ENCODE peak calls at places on chromosome 2, in five cellular contexts. W is trophoblast cell, N is HCT116, S is GM12878, Z is neuronal stem cell. P is an unnamed sample. For H3K4me1, the result is how much of the 10 kb centered on the place peaks cover.

GRCh38 chr2:76445880-76446279 is 735.2 kb upstream of the GCFC2 start:
- DNase-seq in N (no peak), W (no peak), S (peak), Z (no peak), P (no peak)

GRCh38 chr2:128306081-128306930 is 12.4 kb downstream of the HS6ST1 start:
- DNase-seq in Z (no peak), N (no peak), W (peak), S (no peak), P (peak)

GRCh38 chr2:104944495-104944894 is 90.6 kb downstream of the POU3F3 start:
- DNase-seq in S (no peak), N (peak), Z (peak), W (peak), P (no peak)

GRCh38 chr2:96320326-96321229 is 4.5 kb upstream of the ITPRIPL1 start:
- DNase-seq in N (no peak), S (no peak), W (no peak), Z (no peak), P (no peak)

GRCh38 chr2:100391735-100392515 is 25.5 kb downstream of the CHST10 start:
- DNase-seq in S (no peak), N (no peak), W (no peak), Z (no peak), P (no peak)

GRCh38 chr2:16239296-16239850 is 299.0 kb downstream of the MYCN start:
- DNase-seq in N (no peak), W (peak), Z (no peak), S (no peak), P (no peak)

GRCh38 chr2:239121600-239122012 is 273.7 kb downstream of the TWIST2 start:
- DNase-seq in Z (no peak), N (no peak), S (no peak), W (no peak), P (no peak)

GRCh38 chr2:3179626-3180025 is 198.0 kb downstream of the EIPR1 start:
- DNase-seq in W (no peak), S (no peak), Z (no peak), N (no peak), P (no peak)

GRCh38 chr2:224904390-224904789 is 137.9 kb downstream of the DOCK10 start:
- DNase-seq in W (no peak), S (no peak), Z (no peak), N (no peak), P (no peak)

GRCh38 chr2:168851674-168852320 is 38.4 kb downstream of the SPC25 start:
- DNase-seq in S (no peak), Z (no peak), W (peak), N (peak), P (peak)

GRCh38 chr2:100104718-100105677 is 37.4 kb downstream of the AFF3 start:
- DNase-seq in W (peak), S (no peak), N (no peak), Z (peak), P (no peak)

GRCh38 chr2:195818521-195818920 is 161.5 kb downstream of the SLC39A10 start:
- DNase-seq in Z (no peak), S (no peak), W (no peak), N (no peak), P (no peak)

GRCh38 chr2:200156140-200156858 is 150.2 kb upstream of the SPATS2L start:
- DNase-seq in W (peak), N (no peak), S (no peak), Z (no peak), P (no peak)

GRCh38 chr2:230793573-230794359 is 71.0 kb upstream of the ITM2C start:
- DNase-seq in W (peak), S (no peak), N (peak), Z (no peak), P (peak)
- H3K27ac ChIP-seq in W (no peak), S (peak), N (peak), Z (no peak), P (peak)

GRCh38 chr2:69571189-69571588 is 72.3 kb downstream of the AAK1 start:
- DNase-seq in W (no peak), N (no peak), S (no peak), Z (no peak), P (no peak)

GRCh38 chr2:69576895-69577294 is 66.6 kb downstream of the AAK1 start:
- DNase-seq in S (no peak), W (no peak), N (no peak), Z (no peak), P (no peak)

GRCh38 chr2:69575926-69576325 is 67.6 kb downstream of the AAK1 start:
- DNase-seq in S (no peak), W (no peak), Z (no peak), N (no peak), P (no peak)

GRCh38 chr2:69570474-69570873 is 73.1 kb downstream of the AAK1 start:
- DNase-seq in S (no peak), Z (no peak), N (no peak), W (no peak), P (peak)

GRCh38 chr2:69572640-69573039 is 70.9 kb downstream of the AAK1 start:
- DNase-seq in Z (no peak), N (no peak), S (no peak), W (no peak), P (no peak)
- H3K4me1 ChIP-seq in Z (under half), N (under half), S (under half), W (under half), P (under half)

GRCh38 chr2:64143154-64144056 is 815 bp downstream of the PELI1 start:
- DNase-seq in Z (peak), S (no peak), W (peak), N (no peak), P (no peak)
- H2AFZ ChIP-seq in Z (peak), S (peak), W (peak), N (no peak), P (peak)

DNA sequence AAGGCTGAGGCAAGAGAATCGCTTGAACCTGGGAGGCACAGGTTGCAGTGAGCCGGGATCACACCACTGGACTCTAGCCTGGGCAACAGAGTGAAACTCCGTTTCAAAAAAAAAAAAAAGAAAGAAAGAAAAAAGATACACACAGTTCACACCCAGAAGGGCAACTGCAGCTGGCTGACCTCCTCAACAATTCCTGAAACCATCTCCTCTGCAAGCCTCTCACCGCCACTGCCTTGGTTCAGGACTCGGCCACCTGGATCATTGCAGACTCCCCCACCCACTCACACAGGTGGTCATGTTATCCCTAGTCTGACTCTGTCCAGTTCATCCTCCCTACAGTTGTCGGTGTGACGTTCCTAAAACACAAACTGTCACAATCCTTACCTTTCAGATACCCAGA is 2.2 kb downstream of the CYS1 start:
- DNase-seq in N (no peak), S (no peak), W (no peak), Z (no peak), P (no peak)
- H3K27ac ChIP-seq in N (no peak), S (no peak), W (no peak), Z (no peak), P (no peak)